ENCODE peak calls at places on chromosomes 12 and 14, in six cellular contexts. One of them, this sample, is unnamed.
A peak's percentile ranks its signal among the peaks of the same experiment; 100 is the strongest.

GRCh38 chr14:51895425-51895824 is 35.0 kb downstream of the GNG2 start:
- DNase-seq in A549: no peak
- DNase-seq in lung: no peak
- DNase-seq in cardiac muscle cell: no peak
- DNase-seq in tibial artery: no peak
- DNase-seq in psoas muscle: no peak
- DNase-seq in this sample: no peak

GRCh38 chr14:55505846-55506245 is 65.4 kb upstream of the TBPL2 start:
- DNase-seq in A549: no peak
- DNase-seq in lung: no peak
- DNase-seq in cardiac muscle cell: no peak
- DNase-seq in tibial artery: no peak
- DNase-seq in psoas muscle: no peak
- DNase-seq in this sample: no peak

GRCh38 chr12:22543246-22544037 is 900 bp downstream of the C2CD5 start:
- DNase-seq in A549: no peak
- DNase-seq in lung: peak; percentile 61
- DNase-seq in cardiac muscle cell: peak; percentile 52
- DNase-seq in tibial artery: peak; percentile 41
- DNase-seq in psoas muscle: peak; percentile 76
- DNase-seq in this sample: peak; percentile 7

GRCh38 chr12:53973093-53974042 is at the start of gene HOXC11:
- DNase-seq in A549: no peak
- DNase-seq in lung: no peak
- DNase-seq in cardiac muscle cell: no peak
- DNase-seq in tibial artery: peak; percentile 78
- DNase-seq in psoas muscle: peak; percentile 73
- DNase-seq in this sample: no peak

GRCh38 chr14:61145903-61146411 is 135.2 kb downstream of the TMEM30B start:
- DNase-seq in A549: no peak
- DNase-seq in lung: peak; percentile 26
- DNase-seq in cardiac muscle cell: no peak
- DNase-seq in tibial artery: no peak
- DNase-seq in psoas muscle: no peak
- DNase-seq in this sample: peak; percentile 19

GRCh38 chr12:12003609-12004008 is 67.1 kb upstream of the BCL2L14 start:
- DNase-seq in A549: no peak
- DNase-seq in lung: no peak
- DNase-seq in cardiac muscle cell: no peak
- DNase-seq in tibial artery: no peak
- DNase-seq in psoas muscle: no peak
- DNase-seq in this sample: no peak

GRCh38 chr14:102517412-102518062 is 8.0 kb upstream of the ANKRD9 start:
- DNase-seq in A549: no peak
- DNase-seq in lung: no peak
- DNase-seq in cardiac muscle cell: no peak
- DNase-seq in tibial artery: no peak
- DNase-seq in psoas muscle: no peak
- DNase-seq in this sample: no peak

GRCh38 chr12:110317921-110318320 is 36.9 kb downstream of the ATP2A2 start:
- DNase-seq in A549: no peak
- DNase-seq in lung: no peak
- DNase-seq in cardiac muscle cell: no peak
- DNase-seq in tibial artery: no peak
- DNase-seq in psoas muscle: no peak
- DNase-seq in this sample: no peak

GRCh38 chr12:117518594-117519270 is 157.3 kb upstream of the NOS1 start:
- DNase-seq in A549: no peak
- DNase-seq in lung: peak; percentile 79
- DNase-seq in cardiac muscle cell: no peak
- DNase-seq in tibial artery: no peak
- DNase-seq in psoas muscle: peak; percentile 75
- DNase-seq in this sample: no peak

GRCh38 chr12:66668311-66668710 is 10.6 kb downstream of the GRIP1 start:
- DNase-seq in A549: no peak
- DNase-seq in lung: no peak
- DNase-seq in cardiac muscle cell: no peak
- DNase-seq in tibial artery: no peak
- DNase-seq in psoas muscle: no peak
- DNase-seq in this sample: no peak

GRCh38 chr12:68237068-68237467 is 11.5 kb upstream of the IL26 start:
- DNase-seq in A549: no peak
- DNase-seq in lung: no peak
- DNase-seq in cardiac muscle cell: no peak
- DNase-seq in tibial artery: no peak
- DNase-seq in psoas muscle: no peak
- DNase-seq in this sample: no peak

GRCh38 chr12:3168775-3169221 is 91.6 kb downstream of the TSPAN9 start:
- DNase-seq in A549: peak; percentile 86
- DNase-seq in lung: no peak
- DNase-seq in cardiac muscle cell: no peak
- DNase-seq in tibial artery: no peak
- DNase-seq in psoas muscle: peak; percentile 42
- DNase-seq in this sample: peak; percentile 32

GRCh38 chr12:8681129-8681902 is 16.5 kb upstream of the RIMKLB start:
- DNase-seq in A549: no peak
- DNase-seq in lung: peak; percentile 34
- DNase-seq in cardiac muscle cell: no peak
- DNase-seq in tibial artery: no peak
- DNase-seq in psoas muscle: no peak
- DNase-seq in this sample: no peak

GRCh38 chr12:103455020-103455763 is 40.6 kb downstream of the C12orf42 start:
- DNase-seq in A549: no peak
- DNase-seq in lung: no peak
- DNase-seq in cardiac muscle cell: no peak
- DNase-seq in tibial artery: no peak
- DNase-seq in psoas muscle: no peak
- DNase-seq in this sample: no peak

DNA sequence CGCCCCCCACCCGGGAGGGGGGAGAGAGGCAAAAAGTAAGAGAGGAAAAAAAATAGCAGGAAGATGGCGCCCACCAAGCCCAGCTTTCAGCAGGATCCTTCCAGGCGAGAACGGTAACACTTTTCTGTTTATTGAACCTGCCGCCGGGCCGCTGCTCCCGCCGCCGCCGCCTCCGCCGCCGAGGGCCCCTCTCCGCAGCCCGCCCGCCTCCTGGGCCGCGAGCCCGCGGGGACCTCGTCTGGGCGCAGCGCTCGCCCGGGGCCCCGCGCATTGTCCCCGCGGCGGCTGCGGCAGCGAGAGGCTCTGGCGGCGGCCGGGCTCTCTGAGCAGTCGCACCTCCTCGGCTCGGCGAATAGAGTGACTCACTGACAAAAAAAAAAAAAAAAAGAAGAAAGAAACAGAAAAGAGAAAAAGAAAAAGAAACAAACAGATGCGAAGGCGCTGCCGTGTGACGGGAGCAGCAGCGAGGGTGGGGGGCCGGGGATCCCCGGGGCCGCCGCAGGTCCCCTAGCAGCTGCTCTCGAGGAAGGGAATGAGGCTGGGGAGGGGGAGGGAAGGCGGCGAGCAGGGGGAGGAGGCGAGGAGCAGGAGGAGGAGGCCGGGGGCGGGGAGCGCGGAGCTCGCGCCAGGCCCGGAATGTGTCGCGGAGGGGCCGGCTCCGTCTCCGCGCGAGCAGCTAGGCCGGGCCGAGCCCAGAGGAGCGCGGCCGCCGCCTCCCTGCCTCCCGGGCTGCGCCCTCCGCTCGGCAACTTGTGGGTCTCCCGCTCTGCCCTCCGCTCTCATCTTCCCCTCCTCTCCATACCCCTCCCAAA is 781 bp downstream of the NPAS3 start:
- DNase-seq in A549: no peak
- DNase-seq in lung: peak; percentile 43
- DNase-seq in cardiac muscle cell: peak; percentile 82
- DNase-seq in tibial artery: peak; percentile 80
- DNase-seq in psoas muscle: peak; percentile 84
- DNase-seq in this sample: no peak
- H3K4me3 ChIP-seq in A549: peak overlapping the region; percentile 70
- H3K4me3 ChIP-seq in lung: peak overlapping the region; percentile 50
- H3K4me3 ChIP-seq in cardiac muscle cell: peak overlapping the region; percentile 79
- H3K4me3 ChIP-seq in tibial artery: peak overlapping the region; percentile 80
- H3K4me3 ChIP-seq in psoas muscle: peak overlapping the region; percentile 76
- H3K4me3 ChIP-seq in this sample: peak overlapping the region; percentile 91

DNA sequence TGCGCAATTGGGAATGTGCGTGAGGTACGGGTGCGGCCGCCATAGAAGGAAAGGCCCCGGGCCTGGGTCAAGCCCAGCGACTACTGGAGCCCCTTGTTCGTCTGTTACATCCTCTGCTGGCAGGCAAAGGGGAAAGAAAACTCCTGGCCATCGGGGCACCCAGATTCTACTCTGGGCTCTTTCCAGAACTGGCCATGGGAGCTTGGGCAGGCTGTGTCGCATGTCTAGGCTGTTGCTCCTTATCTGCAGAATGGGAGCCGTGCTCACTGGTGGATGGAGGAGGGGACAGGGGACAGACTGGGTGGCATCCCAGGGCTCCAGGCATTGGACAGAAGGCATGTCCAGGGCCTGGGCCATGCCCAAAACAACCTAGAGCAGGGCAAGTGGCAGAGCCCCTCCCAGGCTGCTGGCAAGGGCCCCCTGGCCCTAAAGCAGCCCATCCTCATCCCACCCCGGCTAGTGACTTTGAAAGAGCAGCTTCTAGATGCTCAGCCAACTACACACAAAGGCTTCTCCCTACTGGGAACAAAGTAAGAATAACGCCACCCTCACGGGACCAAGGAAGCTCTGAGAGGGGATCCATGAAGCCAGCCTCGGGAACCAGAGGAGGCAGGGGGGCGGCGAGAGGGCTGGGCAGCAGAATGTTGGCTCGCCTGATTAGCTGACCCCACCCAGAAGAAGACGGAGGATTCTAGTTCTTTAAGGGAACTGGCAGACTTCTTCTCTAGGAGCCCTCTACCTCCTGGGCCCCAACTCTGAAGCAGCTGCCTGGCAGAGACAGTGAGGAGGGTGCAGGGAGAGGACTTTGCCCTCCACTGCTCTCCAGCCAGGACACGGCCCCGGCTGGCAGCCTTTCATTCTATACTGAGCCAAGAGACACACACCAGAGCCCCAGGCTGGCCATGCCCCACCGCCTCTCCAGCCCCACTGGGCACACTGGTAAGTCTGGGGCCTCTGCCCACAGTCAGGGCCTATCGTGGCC is 96.8 kb downstream of the SINHCAF start:
- DNase-seq in A549: no peak
- DNase-seq in lung: no peak
- DNase-seq in cardiac muscle cell: no peak
- DNase-seq in tibial artery: no peak
- DNase-seq in psoas muscle: no peak
- DNase-seq in this sample: no peak
- H3K4me1 ChIP-seq in A549: peaks cover 9% of the 10 kb centered on the region
- H3K4me1 ChIP-seq in lung: no peaks in the 10 kb centered on the region
- H3K4me1 ChIP-seq in cardiac muscle cell: no peaks in the 10 kb centered on the region
- H3K4me1 ChIP-seq in tibial artery: peaks cover 15% of the 10 kb centered on the region
- H3K4me1 ChIP-seq in psoas muscle: no peaks in the 10 kb centered on the region
- H3K4me1 ChIP-seq in this sample: peaks cover 12% of the 10 kb centered on the region

GRCh38 chr12:31875609-31875964 is 83.6 kb upstream of the RESF1 start:
- DNase-seq in A549: no peak
- DNase-seq in lung: no peak
- DNase-seq in cardiac muscle cell: no peak
- DNase-seq in tibial artery: no peak
- DNase-seq in psoas muscle: no peak
- DNase-seq in this sample: no peak

GRCh38 chr12:31872831-31873604 is 86.2 kb upstream of the RESF1 start:
- DNase-seq in A549: no peak
- DNase-seq in lung: no peak
- DNase-seq in cardiac muscle cell: no peak
- DNase-seq in tibial artery: no peak
- DNase-seq in psoas muscle: no peak
- DNase-seq in this sample: no peak

GRCh38 chr12:31877884-31878283 is 81.3 kb upstream of the RESF1 start:
- DNase-seq in A549: no peak
- DNase-seq in lung: no peak
- DNase-seq in cardiac muscle cell: no peak
- DNase-seq in tibial artery: no peak
- DNase-seq in psoas muscle: no peak
- DNase-seq in this sample: no peak

GRCh38 chr12:31876568-31877424 is 82.4 kb upstream of the RESF1 start:
- DNase-seq in A549: no peak
- DNase-seq in lung: no peak
- DNase-seq in cardiac muscle cell: no peak
- DNase-seq in tibial artery: peak; percentile 28
- DNase-seq in psoas muscle: no peak
- DNase-seq in this sample: no peak

DNA sequence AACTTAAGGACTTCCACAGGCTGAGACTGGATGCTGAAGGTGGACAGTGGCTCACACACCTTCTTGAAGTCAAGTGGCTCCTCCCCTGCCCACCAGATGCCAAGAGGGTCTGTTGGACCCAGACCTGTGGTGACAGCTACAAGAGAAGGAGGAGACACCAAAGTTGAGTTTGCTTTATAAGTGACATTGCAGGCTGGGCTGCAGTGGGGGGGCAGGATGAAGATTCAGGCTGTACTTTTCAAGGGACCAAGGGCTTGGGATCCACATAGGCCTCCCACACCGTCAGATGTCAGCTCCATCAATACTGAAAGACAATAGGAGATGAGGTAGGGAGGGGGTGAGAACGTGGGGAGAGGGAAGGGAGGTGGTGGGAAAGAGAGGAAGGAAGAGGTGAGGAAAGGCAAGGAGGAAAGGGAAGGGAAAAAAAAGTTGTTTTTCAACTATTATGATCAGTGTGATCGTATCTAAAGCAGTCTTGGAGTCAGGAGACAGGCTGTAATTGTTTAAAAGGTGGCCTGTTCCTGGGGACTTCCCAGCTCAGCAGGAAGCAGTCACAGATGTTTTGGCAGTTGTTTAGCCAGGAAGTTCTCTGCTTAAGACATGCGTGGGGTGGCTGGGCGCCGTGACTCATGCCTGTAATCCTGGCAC is 84.1 kb upstream of the RESF1 start:
- DNase-seq in A549: peak; percentile 40
- DNase-seq in lung: no peak
- DNase-seq in cardiac muscle cell: no peak
- DNase-seq in tibial artery: peak; percentile 54
- DNase-seq in psoas muscle: peak; percentile 57
- DNase-seq in this sample: peak; percentile 9
- H3K4me3 ChIP-seq in A549: no peak overlapping the region
- H3K4me3 ChIP-seq in lung: no peak overlapping the region
- H3K4me3 ChIP-seq in cardiac muscle cell: no peak overlapping the region
- H3K4me3 ChIP-seq in tibial artery: no peak overlapping the region
- H3K4me3 ChIP-seq in psoas muscle: no peak overlapping the region
- H3K4me3 ChIP-seq in this sample: no peak overlapping the region

GRCh38 chr12:58886474-58886873 is 33.8 kb downstream of the LRIG3 start:
- DNase-seq in A549: no peak
- DNase-seq in lung: no peak
- DNase-seq in cardiac muscle cell: no peak
- DNase-seq in tibial artery: no peak
- DNase-seq in psoas muscle: no peak
- DNase-seq in this sample: no peak

GRCh38 chr12:58884916-58885315 is 35.4 kb downstream of the LRIG3 start:
- DNase-seq in A549: no peak
- DNase-seq in lung: no peak
- DNase-seq in cardiac muscle cell: peak; percentile 73
- DNase-seq in tibial artery: no peak
- DNase-seq in psoas muscle: no peak
- DNase-seq in this sample: no peak

GRCh38 chr12:58889557-58889956 is 30.7 kb downstream of the LRIG3 start:
- DNase-seq in A549: no peak
- DNase-seq in lung: no peak
- DNase-seq in cardiac muscle cell: no peak
- DNase-seq in tibial artery: no peak
- DNase-seq in psoas muscle: no peak
- DNase-seq in this sample: no peak

GRCh38 chr12:58887071-58887470 is 33.2 kb downstream of the LRIG3 start:
- DNase-seq in A549: no peak
- DNase-seq in lung: no peak
- DNase-seq in cardiac muscle cell: no peak
- DNase-seq in tibial artery: no peak
- DNase-seq in psoas muscle: no peak
- DNase-seq in this sample: no peak

GRCh38 chr12:58888131-58888783 is 32.0 kb downstream of the LRIG3 start:
- DNase-seq in A549: no peak
- DNase-seq in lung: no peak
- DNase-seq in cardiac muscle cell: no peak
- DNase-seq in tibial artery: peak; percentile 44
- DNase-seq in psoas muscle: peak; percentile 58
- DNase-seq in this sample: peak; percentile 18
- H3K4me1 ChIP-seq in A549: no peaks in the 10 kb centered on the region
- H3K4me1 ChIP-seq in lung: no peaks in the 10 kb centered on the region
- H3K4me1 ChIP-seq in cardiac muscle cell: peaks cover 6% of the 10 kb centered on the region
- H3K4me1 ChIP-seq in tibial artery: peaks cover 52% of the 10 kb centered on the region
- H3K4me1 ChIP-seq in psoas muscle: no peaks in the 10 kb centered on the region
- H3K4me1 ChIP-seq in this sample: peaks cover 49% of the 10 kb centered on the region

This sample was measured in thoracic aorta.